ENCODE peak calls at places on chromosomes 4 and X, in four cellular contexts. N is neural progenitor cell, I is left ventricle myocardium inferior, A is Peyer's patch. J is an unnamed sample.

GRCh38 chr4:131974730-131975129 is 1174.4 kb upstream of the PCDH10 start:
- DNase-seq in I (no peak), N (no peak), A (no peak), J (no peak)

GRCh38 chr4:104421576-104421975 is 73.1 kb downstream of the CXXC4 start:
- DNase-seq in I (no peak), A (no peak), N (no peak), J (no peak)

GRCh38 chr4:127479031-127479622 is 153.6 kb upstream of the INTU start:
- DNase-seq in N (peak; percentile 57), I (no peak), A (no peak), J (no peak)

GRCh38 chrX:39854772-39855747 is 242.7 kb downstream of the BCOR start:
- DNase-seq in A (peak; percentile 75), I (no peak), N (no peak), J (no peak)

GRCh38 chrX:153669174-153669890 is 4.3 kb downstream of the PNCK start:
- DNase-seq in N (peak; percentile 62), A (peak; percentile 49), I (no peak), J (no peak)

GRCh38 chr4:67713531-67714247 is 12.7 kb upstream of the UBA6 start:
- DNase-seq in A (no peak), I (no peak), N (no peak), J (no peak)

GRCh38 chrX:118174516-118174915 is 57.9 kb upstream of the KLHL13 start:
- DNase-seq in I (no peak), N (no peak), A (no peak), J (no peak)

GRCh38 chr4:119656986-119657635 is 28.5 kb upstream of the PDE5A start:
- DNase-seq in I (no peak), N (no peak), A (no peak), J (no peak)

GRCh38 chrX:143017272-143017671 is 8.5 kb upstream of the SPANXN4 start:
- DNase-seq in I (no peak), A (no peak), N (no peak), J (no peak)

GRCh38 chrX:43998374-43998773 is 25.2 kb upstream of the NDP start:
- DNase-seq in A (no peak), N (no peak), I (no peak), J (no peak)

GRCh38 chrX:40050532-40050931 is 47.2 kb downstream of the BCOR start:
- DNase-seq in N (no peak), A (no peak), I (no peak), J (no peak)

GRCh38 chr4:179766938-179767337 is 2324.7 kb upstream of the AGA start:
- DNase-seq in I (no peak), A (no peak), N (no peak), J (no peak)

GRCh38 chr4:68404153-68404552 is 43.1 kb upstream of the TMPRSS11E start:
- DNase-seq in I (no peak), N (no peak), A (no peak), J (no peak)

GRCh38 chrX:10190367-10190766 is 33.6 kb downstream of the CLCN4 start:
- DNase-seq in A (peak; percentile 63), N (peak; percentile 60), I (no peak), J (peak; percentile 41)

GRCh38 chr4:147496500-147496899 is 15.6 kb downstream of the EDNRA start:
- DNase-seq in I (no peak), A (no peak), N (no peak), J (no peak)

GRCh38 chr4:105622269-105622668 is 69.8 kb downstream of the ARHGEF38 start:
- DNase-seq in N (no peak), I (no peak), A (no peak), J (no peak)

GRCh38 chr4:13089659-13089998 is 394.5 kb downstream of the RAB28 start:
- DNase-seq in A (no peak), I (no peak), N (no peak), J (no peak)

GRCh38 chr4:109554971-109555370 is 5.1 kb upstream of the MCUB start:
- DNase-seq in I (no peak), N (no peak), A (no peak), J (no peak)

GRCh38 chrX:148416142-148416541 is 84.3 kb upstream of the AFF2 start:
- DNase-seq in N (no peak), A (no peak), I (no peak), J (no peak)

GRCh38 chr4:103996059-103996458 is 276.3 kb upstream of the TACR3 start:
- DNase-seq in I (no peak), N (peak; percentile 63), A (no peak), J (no peak)

GRCh38 chr4:5003918-5004317 is 15.3 kb downstream of the CYTL1 start:
- DNase-seq in N (no peak), I (no peak), A (no peak), J (no peak)

GRCh38 chr4:155929833-155930232 is 23.8 kb downstream of the CTSO start:
- DNase-seq in I (no peak), N (no peak), A (no peak), J (no peak)

GRCh38 chr4:76982638-76983579 is 33.4 kb downstream of the SEPTIN11 start:
- DNase-seq in A (no peak), N (no peak), I (no peak), J (no peak)

GRCh38 chr4:76987153-76987562 is 37.6 kb downstream of the SEPTIN11 start:
- DNase-seq in N (no peak), A (no peak), I (peak; percentile 34), J (peak; percentile 51)

GRCh38 chr4:76984127-76984526 is 34.6 kb downstream of the SEPTIN11 start:
- DNase-seq in N (no peak), I (no peak), A (no peak), J (no peak)

GRCh38 chr4:76987685-76988084 is 38.1 kb downstream of the SEPTIN11 start:
- DNase-seq in I (no peak), N (no peak), A (no peak), J (no peak)

DNA sequence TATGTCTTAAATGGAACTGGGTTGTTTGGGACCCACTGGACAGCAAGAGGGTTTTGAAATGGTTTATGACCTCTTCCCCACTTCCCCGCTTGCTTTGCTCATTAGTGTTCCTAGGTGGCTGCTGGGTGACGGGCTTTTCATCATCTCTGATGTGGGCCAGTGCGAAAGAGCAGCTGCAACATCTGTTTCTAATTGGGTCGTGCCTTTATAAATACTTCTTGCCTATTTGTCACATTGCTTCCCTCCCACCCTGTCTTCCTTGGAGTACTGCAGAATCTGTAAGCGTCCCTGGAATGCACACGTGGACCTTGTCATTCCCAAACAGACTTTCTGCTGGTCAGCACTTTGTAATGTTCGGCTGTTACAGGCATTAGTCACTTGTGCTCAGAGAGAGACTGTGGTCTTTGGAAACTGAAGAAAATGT is 35.2 kb downstream of the SEPTIN11 start:
- DNase-seq in N (peak; percentile 41), A (peak; percentile 69), I (peak; percentile 44), J (peak; percentile 80)
- H3K4me3 ChIP-seq in N (no peak overlapping the region), A (no peak overlapping the region), I (no peak overlapping the region), J (no peak overlapping the region)

GRCh38 chrX:98203800-98204199 is 1320.1 kb downstream of the RPA4 start:
- DNase-seq in I (no peak), N (no peak), A (no peak), J (no peak)
- H3K27me3 ChIP-seq in I (no peaks in the 10 kb centered on the region), N (no peaks in the 10 kb centered on the region), A (no peaks in the 10 kb centered on the region), J (no peaks in the 10 kb centered on the region)

DNA sequence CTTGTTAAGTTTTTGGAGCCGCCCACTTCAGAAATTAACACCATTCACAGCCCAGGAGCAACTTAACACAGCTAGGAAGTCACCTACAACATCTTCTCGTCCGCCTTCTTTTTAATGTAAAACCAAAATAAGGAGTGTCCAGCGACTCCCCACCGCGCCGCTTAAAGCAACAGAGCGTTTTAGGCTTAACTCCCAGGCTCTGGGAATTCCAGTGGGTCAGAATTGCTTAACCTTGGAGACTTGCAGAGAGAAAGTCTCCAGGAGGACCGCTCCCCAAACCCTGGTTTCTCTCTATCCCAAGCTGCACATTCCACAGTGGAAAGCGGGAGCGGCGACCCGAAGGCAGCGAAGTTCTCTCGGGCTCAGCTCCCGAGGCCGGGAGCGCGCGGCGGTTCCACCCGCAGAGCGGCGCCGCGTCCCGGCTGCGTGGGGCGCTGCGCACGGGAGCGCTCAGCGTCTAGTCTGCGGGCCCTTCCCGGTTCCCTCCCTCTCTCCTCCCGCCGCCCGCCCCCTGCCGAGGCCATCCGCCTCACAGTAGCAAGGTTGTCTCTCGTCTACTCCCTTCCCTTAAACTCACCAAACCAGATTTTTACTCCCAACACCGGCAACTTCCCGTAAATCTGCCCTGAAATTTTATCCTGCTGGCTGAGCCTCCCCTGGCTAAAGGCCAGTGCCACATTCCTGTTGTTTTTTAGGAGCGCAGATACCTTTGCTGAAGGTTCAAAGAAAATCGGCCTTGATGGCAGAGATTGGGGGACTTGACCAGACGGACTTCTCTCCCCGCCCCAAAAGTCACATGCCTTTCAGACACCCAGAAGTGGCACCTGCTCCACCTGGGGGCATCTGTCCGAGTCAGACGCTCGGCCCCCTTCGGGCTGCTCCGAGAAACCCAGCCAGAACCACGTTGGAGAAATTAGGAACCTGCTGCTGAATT is at the start of gene RBM47:
- DNase-seq in I (peak; percentile 54), A (peak; percentile 86), N (peak; percentile 78), J (peak; percentile 63)
- TF ChIP-seq CTCF in I (no peak), A (peak; percentile 39), N (peak; percentile 11), J (no peak)

DNA sequence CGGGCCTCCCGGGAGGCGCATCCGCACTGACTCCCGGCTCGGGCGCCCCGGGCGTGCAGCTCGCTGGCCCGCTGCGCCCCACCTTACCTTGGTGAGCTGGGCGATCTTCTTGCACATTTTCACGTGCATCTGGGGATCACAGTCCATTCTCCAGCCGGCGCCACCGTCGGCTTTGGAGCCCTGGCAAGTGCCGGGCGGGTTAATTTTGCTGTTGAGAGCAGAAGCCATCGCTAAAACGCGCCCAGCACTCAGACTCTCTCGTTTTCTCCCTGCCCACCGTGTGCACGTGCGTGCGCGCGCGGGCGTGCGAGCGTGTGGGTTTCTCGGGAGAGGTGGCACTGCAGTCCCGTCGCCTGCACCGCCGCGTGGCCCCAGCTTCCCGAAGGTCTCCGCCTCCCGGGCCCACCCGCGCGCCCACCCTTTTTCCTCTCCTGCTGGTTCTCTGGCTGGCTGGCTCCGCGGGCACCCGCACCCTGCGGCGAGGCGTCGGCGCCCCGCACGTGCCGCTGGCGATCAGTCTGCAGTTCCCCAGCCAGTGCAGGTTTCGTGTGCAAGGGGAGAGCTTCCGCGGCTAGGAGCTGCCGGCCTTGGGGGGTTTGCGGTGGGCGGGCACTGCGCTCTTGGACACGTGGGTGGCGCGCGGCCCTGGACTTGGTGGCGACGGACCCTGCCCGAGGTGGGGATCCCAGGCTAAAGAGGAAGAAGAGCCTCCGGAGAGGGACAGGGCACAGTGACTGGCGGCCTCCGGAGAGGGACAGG is at the start of gene FAM184B:
- DNase-seq in N (peak; percentile 49), A (no peak), I (no peak), J (no peak)
- H3K4me3 ChIP-seq in N (peak within 1 kb of the TSS; percentile 44), A (peak within 1 kb of the TSS; percentile 38), I (peak within 1 kb of the TSS; percentile 65), J (peak within 1 kb of the TSS; percentile 26)

GRCh38 chr4:1172971-1173757 is 781 bp upstream of the SPON2 start:
- DNase-seq in A (no peak), N (peak; percentile 50), I (no peak), J (peak; percentile 44)
- H3K27me3 ChIP-seq in A (peaks cover 22% of the 10 kb centered on the region), N (peaks cover 69% of the 10 kb centered on the region), I (peaks cover 47% of the 10 kb centered on the region), J (peaks cover 51% of the 10 kb centered on the region)

GRCh38 chr4:139869810-139870209 is 204.2 kb downstream of the MGST2 start:
- DNase-seq in A (no peak), I (no peak), N (no peak), J (no peak)
- TF ChIP-seq CTCF in A (no peak), I (no peak), N (no peak), J (no peak)

GRCh38 chr4:85086721-85087120 is 120.2 kb upstream of the WDFY3 start:
- DNase-seq in N (no peak), A (no peak), I (no peak), J (no peak)

GRCh38 chr4:85081196-85081595 is 114.7 kb upstream of the WDFY3 start:
- DNase-seq in A (no peak), I (no peak), N (no peak), J (no peak)

GRCh38 chr4:85084371-85085170 is 118.1 kb upstream of the WDFY3 start:
- DNase-seq in N (peak; percentile 81), I (no peak), A (no peak), J (no peak)
- H3K4me3 ChIP-seq in N (no peak overlapping the region), I (no peak overlapping the region), A (no peak overlapping the region), J (no peak overlapping the region)

GRCh38 chr4:2593003-2593402 is 56.6 kb downstream of the FAM193A start:
- DNase-seq in A (no peak), I (no peak), N (no peak), J (no peak)
- H3K27me3 ChIP-seq in A (no peaks in the 10 kb centered on the region), I (no peaks in the 10 kb centered on the region), N (no peaks in the 10 kb centered on the region), J (no peaks in the 10 kb centered on the region)